ENCODE peak calls at places on chromosome 19, in seven cellular contexts. One of them, this sample, is unnamed.

GRCh38 chr19:13428352-13428751 is 77.9 kb downstream of the CACNA1A start:
- DNase-seq in CD4-positive, alpha-beta T cell: no peak
- DNase-seq in GM12865: peak
- DNase-seq in Calu3: peak
- DNase-seq in hepatocyte: no peak
- DNase-seq in tibial nerve: peak
- DNase-seq in fibroblast of mammary gland: peak
- DNase-seq in this sample: no peak

GRCh38 chr19:16540948-16541347 is 1.3 kb downstream of the CHERP start:
- DNase-seq in CD4-positive, alpha-beta T cell: no peak
- DNase-seq in GM12865: no peak
- DNase-seq in Calu3: no peak
- DNase-seq in hepatocyte: no peak
- DNase-seq in tibial nerve: no peak
- DNase-seq in fibroblast of mammary gland: no peak
- DNase-seq in this sample: no peak

GRCh38 chr19:31139871-31140505 is 209.2 kb downstream of the TSHZ3 start:
- DNase-seq in CD4-positive, alpha-beta T cell: no peak
- DNase-seq in GM12865: no peak
- DNase-seq in Calu3: no peak
- DNase-seq in hepatocyte: no peak
- DNase-seq in tibial nerve: no peak
- DNase-seq in fibroblast of mammary gland: peak
- DNase-seq in this sample: no peak

GRCh38 chr19:15161028-15161984 is 39.5 kb downstream of the NOTCH3 start:
- DNase-seq in CD4-positive, alpha-beta T cell: no peak
- DNase-seq in GM12865: peak
- DNase-seq in Calu3: peak
- DNase-seq in hepatocyte: no peak
- DNase-seq in tibial nerve: no peak
- DNase-seq in fibroblast of mammary gland: peak
- DNase-seq in this sample: no peak

GRCh38 chr19:17448190-17448967 is at the start of gene TMEM221:
- DNase-seq in CD4-positive, alpha-beta T cell: peak
- DNase-seq in GM12865: peak
- DNase-seq in Calu3: peak
- DNase-seq in hepatocyte: peak
- DNase-seq in tibial nerve: peak
- DNase-seq in fibroblast of mammary gland: no peak
- DNase-seq in this sample: peak

GRCh38 chr19:17950310-17951150 is 16.4 kb upstream of the KCNN1 start:
- DNase-seq in CD4-positive, alpha-beta T cell: no peak
- DNase-seq in GM12865: no peak
- DNase-seq in Calu3: no peak
- DNase-seq in hepatocyte: no peak
- DNase-seq in tibial nerve: no peak
- DNase-seq in fibroblast of mammary gland: no peak
- DNase-seq in this sample: peak

GRCh38 chr19:12939292-12939606 is 840 bp downstream of the CALR start:
- DNase-seq in CD4-positive, alpha-beta T cell: no peak
- DNase-seq in GM12865: peak
- DNase-seq in Calu3: no peak
- DNase-seq in hepatocyte: no peak
- DNase-seq in tibial nerve: no peak
- DNase-seq in fibroblast of mammary gland: peak
- DNase-seq in this sample: no peak

GRCh38 chr19:48330012-48330681 is 4.8 kb downstream of the EMP3 start:
- DNase-seq in CD4-positive, alpha-beta T cell: peak
- DNase-seq in GM12865: peak
- DNase-seq in Calu3: peak
- DNase-seq in hepatocyte: peak
- DNase-seq in tibial nerve: peak
- DNase-seq in fibroblast of mammary gland: peak
- DNase-seq in this sample: peak

GRCh38 chr19:38377052-38377451 is 2.7 kb downstream of the PSMD8 start:
- DNase-seq in CD4-positive, alpha-beta T cell: no peak
- DNase-seq in GM12865: no peak
- DNase-seq in Calu3: no peak
- DNase-seq in hepatocyte: no peak
- DNase-seq in tibial nerve: no peak
- DNase-seq in fibroblast of mammary gland: no peak
- DNase-seq in this sample: no peak

GRCh38 chr19:41588497-41589209 is 12.7 kb downstream of the CEACAM21 start:
- DNase-seq in CD4-positive, alpha-beta T cell: no peak
- DNase-seq in GM12865: peak
- DNase-seq in Calu3: peak
- DNase-seq in hepatocyte: peak
- DNase-seq in tibial nerve: peak
- DNase-seq in fibroblast of mammary gland: peak
- DNase-seq in this sample: no peak

GRCh38 chr19:35451278-35452096 is 3.4 kb downstream of the FFAR2 start:
- DNase-seq in CD4-positive, alpha-beta T cell: no peak
- DNase-seq in GM12865: peak
- DNase-seq in Calu3: no peak
- DNase-seq in hepatocyte: no peak
- DNase-seq in tibial nerve: no peak
- DNase-seq in fibroblast of mammary gland: no peak
- DNase-seq in this sample: no peak

GRCh38 chr19:52567921-52568320 is 2.2 kb upstream of the ZNF701 start:
- DNase-seq in CD4-positive, alpha-beta T cell: no peak
- DNase-seq in GM12865: no peak
- DNase-seq in Calu3: no peak
- DNase-seq in hepatocyte: no peak
- DNase-seq in tibial nerve: no peak
- DNase-seq in fibroblast of mammary gland: no peak
- DNase-seq in this sample: no peak

GRCh38 chr19:45442927-45443461 is 19.3 kb upstream of the ERCC1 start:
- DNase-seq in CD4-positive, alpha-beta T cell: no peak
- DNase-seq in GM12865: peak
- DNase-seq in Calu3: peak
- DNase-seq in hepatocyte: peak
- DNase-seq in tibial nerve: peak
- DNase-seq in fibroblast of mammary gland: peak
- DNase-seq in this sample: peak

GRCh38 chr19:46471116-46471733 is at the start of gene PNMA8A:
- DNase-seq in CD4-positive, alpha-beta T cell: no peak
- DNase-seq in GM12865: no peak
- DNase-seq in Calu3: no peak
- DNase-seq in hepatocyte: peak
- DNase-seq in tibial nerve: no peak
- DNase-seq in fibroblast of mammary gland: peak
- DNase-seq in this sample: no peak

GRCh38 chr19:19425170-19425875 is 19.8 kb downstream of the GATAD2A start:
- DNase-seq in CD4-positive, alpha-beta T cell: no peak
- DNase-seq in GM12865: no peak
- DNase-seq in Calu3: no peak
- DNase-seq in hepatocyte: no peak
- DNase-seq in tibial nerve: no peak
- DNase-seq in fibroblast of mammary gland: no peak
- DNase-seq in this sample: no peak

DNA sequence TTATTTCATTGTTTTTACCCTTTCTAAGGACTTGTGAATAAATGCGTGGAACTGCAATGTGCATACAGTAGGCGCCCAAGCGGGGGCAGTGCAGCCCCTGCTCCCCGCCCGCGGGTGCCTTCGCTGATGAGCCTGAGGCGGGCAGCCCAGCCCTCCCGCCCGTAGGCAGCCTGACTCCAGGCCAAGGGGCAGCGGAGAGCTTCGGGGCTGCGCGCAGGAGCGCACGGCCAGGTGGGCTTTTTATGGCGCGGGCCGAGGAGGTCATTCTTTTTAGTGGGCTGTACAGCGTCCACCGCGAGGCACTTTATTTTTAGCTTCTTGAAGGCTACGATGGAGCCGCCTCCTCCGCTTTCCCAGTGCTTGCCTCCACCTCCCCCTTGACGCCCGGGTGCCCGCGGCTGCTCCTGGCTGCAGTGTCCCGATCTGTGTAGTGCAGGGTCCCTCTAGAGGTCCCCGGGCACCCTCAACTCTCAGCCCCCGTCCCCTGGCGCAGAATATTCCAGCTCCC is 60.5 kb downstream of the CCNE1 start:
- DNase-seq in CD4-positive, alpha-beta T cell: no peak
- DNase-seq in GM12865: peak
- DNase-seq in Calu3: no peak
- DNase-seq in hepatocyte: peak
- DNase-seq in tibial nerve: no peak
- DNase-seq in fibroblast of mammary gland: no peak
- DNase-seq in this sample: no peak
- TF ChIP-seq CTCF in CD4-positive, alpha-beta T cell: no peak
- TF ChIP-seq CTCF in GM12865: peak
- TF ChIP-seq CTCF in Calu3: no peak
- TF ChIP-seq CTCF in hepatocyte: peak
- TF ChIP-seq CTCF in tibial nerve: no peak
- TF ChIP-seq CTCF in fibroblast of mammary gland: no peak
- TF ChIP-seq CTCF in this sample: no peak

GRCh38 chr19:5138606-5139594 is 170.0 kb downstream of the KDM4B start:
- DNase-seq in CD4-positive, alpha-beta T cell: peak
- DNase-seq in GM12865: peak
- DNase-seq in Calu3: no peak
- DNase-seq in hepatocyte: no peak
- DNase-seq in tibial nerve: peak
- DNase-seq in fibroblast of mammary gland: peak
- DNase-seq in this sample: peak
- TF ChIP-seq CTCF in CD4-positive, alpha-beta T cell: no peak
- TF ChIP-seq CTCF in GM12865: no peak
- TF ChIP-seq CTCF in Calu3: no peak
- TF ChIP-seq CTCF in hepatocyte: no peak
- TF ChIP-seq CTCF in tibial nerve: no peak
- TF ChIP-seq CTCF in fibroblast of mammary gland: no peak
- TF ChIP-seq CTCF in this sample: no peak

GRCh38 chr19:50461066-50461875 is 15.0 kb upstream of the EMC10 start:
- DNase-seq in CD4-positive, alpha-beta T cell: peak
- DNase-seq in GM12865: peak
- DNase-seq in Calu3: peak
- DNase-seq in hepatocyte: peak
- DNase-seq in tibial nerve: peak
- DNase-seq in fibroblast of mammary gland: peak
- DNase-seq in this sample: peak

GRCh38 chr19:50459067-50459456 is 17.2 kb upstream of the EMC10 start:
- DNase-seq in CD4-positive, alpha-beta T cell: no peak
- DNase-seq in GM12865: no peak
- DNase-seq in Calu3: no peak
- DNase-seq in hepatocyte: no peak
- DNase-seq in tibial nerve: no peak
- DNase-seq in fibroblast of mammary gland: no peak
- DNase-seq in this sample: no peak

GRCh38 chr19:50459638-50460037 is 16.7 kb upstream of the EMC10 start:
- DNase-seq in CD4-positive, alpha-beta T cell: no peak
- DNase-seq in GM12865: no peak
- DNase-seq in Calu3: no peak
- DNase-seq in hepatocyte: no peak
- DNase-seq in tibial nerve: no peak
- DNase-seq in fibroblast of mammary gland: no peak
- DNase-seq in this sample: no peak

GRCh38 chr19:50458396-50459066 is 17.8 kb upstream of the EMC10 start:
- DNase-seq in CD4-positive, alpha-beta T cell: no peak
- DNase-seq in GM12865: no peak
- DNase-seq in Calu3: no peak
- DNase-seq in hepatocyte: no peak
- DNase-seq in tibial nerve: no peak
- DNase-seq in fibroblast of mammary gland: peak
- DNase-seq in this sample: no peak

GRCh38 chr19:50460161-50460765 is 16.0 kb upstream of the EMC10 start:
- DNase-seq in CD4-positive, alpha-beta T cell: no peak
- DNase-seq in GM12865: peak
- DNase-seq in Calu3: peak
- DNase-seq in hepatocyte: no peak
- DNase-seq in tibial nerve: no peak
- DNase-seq in fibroblast of mammary gland: peak
- DNase-seq in this sample: no peak
- TF ChIP-seq CTCF in CD4-positive, alpha-beta T cell: no peak
- TF ChIP-seq CTCF in GM12865: peak
- TF ChIP-seq CTCF in Calu3: no peak
- TF ChIP-seq CTCF in hepatocyte: no peak
- TF ChIP-seq CTCF in tibial nerve: no peak
- TF ChIP-seq CTCF in fibroblast of mammary gland: no peak
- TF ChIP-seq CTCF in this sample: no peak

GRCh38 chr19:1104452-1105216 is 840 bp downstream of the GPX4 start:
- DNase-seq in CD4-positive, alpha-beta T cell: peak
- DNase-seq in GM12865: peak
- DNase-seq in Calu3: peak
- DNase-seq in hepatocyte: peak
- DNase-seq in tibial nerve: peak
- DNase-seq in fibroblast of mammary gland: peak
- DNase-seq in this sample: peak
- TF ChIP-seq CTCF in CD4-positive, alpha-beta T cell: no peak
- TF ChIP-seq CTCF in GM12865: no peak
- TF ChIP-seq CTCF in Calu3: no peak
- TF ChIP-seq CTCF in hepatocyte: no peak
- TF ChIP-seq CTCF in tibial nerve: no peak
- TF ChIP-seq CTCF in fibroblast of mammary gland: no peak
- TF ChIP-seq CTCF in this sample: no peak

GRCh38 chr19:2900296-2901252 is at the start of gene ZNF57:
- DNase-seq in CD4-positive, alpha-beta T cell: peak
- DNase-seq in GM12865: peak
- DNase-seq in Calu3: peak
- DNase-seq in hepatocyte: peak
- DNase-seq in tibial nerve: peak
- DNase-seq in fibroblast of mammary gland: peak
- DNase-seq in this sample: peak
- TF ChIP-seq CTCF in CD4-positive, alpha-beta T cell: no peak
- TF ChIP-seq CTCF in GM12865: no peak
- TF ChIP-seq CTCF in Calu3: no peak
- TF ChIP-seq CTCF in hepatocyte: no peak
- TF ChIP-seq CTCF in tibial nerve: no peak
- TF ChIP-seq CTCF in fibroblast of mammary gland: no peak
- TF ChIP-seq CTCF in this sample: no peak